ENCODE peak calls at places on chromosome 2, in eight cellular contexts. R, G, Z, L, P, Y, J and H are unnamed samples.

GRCh38 chr2:158745067-158745865 is 49.9 kb upstream of the DAPL1 start:
- DNase-seq in Z (peak), R (peak), G (peak), J (peak), Y (peak), P (peak), L (peak), H (no peak)

GRCh38 chr2:44549856-44550255 is 188.1 kb downstream of the CAMKMT start:
- DNase-seq in G (peak), Y (no peak), Z (peak), R (no peak), J (no peak), P (peak), L (no peak), H (no peak)

GRCh38 chr2:201978988-201979387 is 54.7 kb upstream of the FZD7 start:
- DNase-seq in L (no peak), R (no peak), G (no peak), J (no peak), Z (no peak), Y (no peak), P (no peak), H (no peak)

GRCh38 chr2:172772637-172773036 is 37.0 kb downstream of the RAPGEF4 start:
- DNase-seq in L (no peak), Y (peak), J (no peak), R (no peak), G (peak), P (peak), Z (peak), H (no peak)

GRCh38 chr2:120352701-120353590 is 7.0 kb downstream of the INHBB start:
- DNase-seq in J (no peak), G (peak), Z (no peak), P (no peak), R (no peak), L (no peak), Y (no peak), H (peak)

GRCh38 chr2:177724398-177725287 is 332.1 kb downstream of the AGPS start:
- DNase-seq in R (peak), G (peak), Y (peak), P (peak), J (peak), L (peak), Z (peak), H (no peak)

GRCh38 chr2:158297120-158297519 is 159.4 kb downstream of the CCDC148 start:
- DNase-seq in L (no peak), Y (no peak), G (no peak), P (no peak), R (no peak), Z (no peak), J (no peak), H (no peak)

GRCh38 chr2:40363631-40364030 is 88.3 kb downstream of the SLC8A1 start:
- DNase-seq in J (no peak), L (no peak), Y (peak), Z (peak), R (no peak), P (peak), G (peak), H (no peak)

GRCh38 chr2:166453995-166454595 is 40.0 kb downstream of the SCN7A start:
- DNase-seq in J (no peak), Z (no peak), Y (no peak), R (no peak), G (no peak), P (no peak), L (no peak), H (no peak)

DNA sequence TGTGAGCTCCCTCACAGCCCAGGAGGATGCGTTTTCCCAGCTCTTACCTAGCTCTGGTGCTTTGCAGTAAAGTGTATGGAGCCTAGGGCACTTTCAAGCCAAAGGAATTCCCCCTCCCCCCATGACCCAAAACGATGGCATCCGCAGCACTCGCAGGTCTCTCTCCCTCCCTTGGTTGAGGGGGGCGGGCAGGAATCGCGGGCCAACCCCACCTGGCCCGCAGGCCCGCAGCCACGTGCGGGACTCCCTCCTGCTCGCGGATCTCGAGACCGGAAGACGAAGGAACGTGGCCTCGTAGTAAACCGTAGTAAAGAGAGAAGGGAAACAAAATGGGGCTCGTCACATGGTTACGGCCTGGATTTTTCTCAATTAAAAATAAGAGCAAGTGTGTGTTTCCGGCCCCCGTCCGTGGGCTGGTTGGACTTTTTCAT is 8.5 kb downstream of the IRS1 start:
- DNase-seq in L (peak), Z (peak), R (no peak), G (no peak), P (peak), Y (peak), J (peak), H (no peak)
- H3K4me3 ChIP-seq in L (peak), Z (peak), R (peak), G (peak), P (peak), Y (peak), J (peak), H (peak)

DNA sequence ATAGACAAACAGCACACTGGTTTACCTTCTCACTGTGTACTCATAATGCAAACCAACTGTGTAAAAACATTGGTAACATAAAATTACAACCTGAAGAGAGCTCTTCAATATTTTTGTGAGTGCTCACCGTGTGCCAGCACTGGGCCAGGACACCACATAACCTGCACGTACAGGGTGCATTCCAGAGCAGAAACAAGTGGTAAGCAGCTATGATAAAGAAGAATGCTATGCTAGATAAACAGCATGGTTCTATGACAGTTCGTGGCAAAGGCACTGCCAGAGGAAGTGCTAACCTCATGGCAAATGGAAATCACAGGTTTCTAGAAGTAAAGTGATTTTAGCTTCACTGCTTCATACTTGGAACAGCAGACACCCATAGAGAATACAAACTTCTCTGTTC is 343.5 kb downstream of the MTX2 start:
- DNase-seq in Y (no peak), Z (no peak), R (no peak), L (no peak), G (peak), J (no peak), P (no peak), H (no peak)
- TF ChIP-seq CTCF in Y (no peak), Z (no peak), R (no peak), L (no peak), G (no peak), J (no peak), P (no peak), H (no peak)

DNA sequence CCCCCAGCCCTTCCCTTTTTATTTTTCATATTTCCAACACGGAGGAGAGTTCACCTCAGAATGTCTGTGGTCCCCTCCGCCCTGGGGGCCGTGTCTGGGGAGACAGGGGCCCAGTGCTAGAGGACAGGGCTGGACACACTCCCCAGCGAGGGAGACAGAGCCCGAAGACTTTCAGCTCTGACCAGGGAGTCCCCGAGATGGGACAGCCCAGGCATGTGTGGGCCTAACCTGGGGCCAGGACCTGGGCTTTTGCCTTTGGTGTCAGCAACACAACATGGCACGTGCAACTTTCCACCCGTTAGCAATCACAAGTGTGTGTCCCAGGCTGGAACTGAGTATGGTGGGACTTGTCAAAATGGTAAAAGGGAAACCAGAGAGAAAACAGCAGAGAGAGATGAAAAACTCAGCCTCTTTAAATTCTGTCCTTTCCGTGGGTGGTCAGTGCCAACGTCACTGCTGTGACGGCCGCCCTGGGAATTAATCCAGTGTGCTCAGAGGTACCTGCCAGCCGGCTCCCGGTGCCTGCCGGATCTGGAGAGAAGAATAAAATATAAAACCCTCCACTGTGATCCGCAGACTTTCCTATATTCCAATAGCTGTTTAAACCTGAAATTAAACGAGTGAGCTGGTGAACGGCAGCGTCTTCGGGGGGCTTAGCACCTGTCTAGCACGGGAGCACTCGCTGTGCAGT is 245.8 kb downstream of the EIPR1 start:
- DNase-seq in G (no peak), Z (no peak), P (no peak), Y (no peak), J (no peak), R (no peak), L (no peak), H (no peak)
- H3K4me3 ChIP-seq in G (no peak), Z (no peak), P (no peak), Y (no peak), J (no peak), R (no peak), L (no peak), H (no peak)

DNA sequence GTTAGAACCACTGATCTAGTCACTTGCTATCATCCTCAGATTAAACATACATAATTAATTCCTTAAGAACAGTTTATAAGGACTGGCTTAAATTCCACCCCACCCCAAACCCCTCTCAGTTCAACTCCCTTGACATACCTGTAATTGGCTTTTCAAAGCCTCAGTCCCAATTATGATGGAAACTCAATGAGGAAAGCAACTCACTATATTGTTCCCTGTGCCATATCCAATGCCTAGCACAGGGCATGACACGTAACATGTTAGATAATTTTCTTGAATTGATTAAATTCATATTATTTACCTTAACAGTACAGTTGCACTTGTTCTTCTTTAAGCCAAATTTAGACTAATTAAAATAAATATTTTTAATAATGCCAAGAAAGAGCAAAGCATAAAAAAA is 465.1 kb upstream of the CHAC2 start:
- DNase-seq in Y (no peak), L (no peak), Z (no peak), G (no peak), R (no peak), P (no peak), J (no peak), H (no peak)
- TF ChIP-seq CTCF in Y (no peak), L (no peak), Z (no peak), G (no peak), R (no peak), P (no peak), J (no peak), H (no peak)

DNA sequence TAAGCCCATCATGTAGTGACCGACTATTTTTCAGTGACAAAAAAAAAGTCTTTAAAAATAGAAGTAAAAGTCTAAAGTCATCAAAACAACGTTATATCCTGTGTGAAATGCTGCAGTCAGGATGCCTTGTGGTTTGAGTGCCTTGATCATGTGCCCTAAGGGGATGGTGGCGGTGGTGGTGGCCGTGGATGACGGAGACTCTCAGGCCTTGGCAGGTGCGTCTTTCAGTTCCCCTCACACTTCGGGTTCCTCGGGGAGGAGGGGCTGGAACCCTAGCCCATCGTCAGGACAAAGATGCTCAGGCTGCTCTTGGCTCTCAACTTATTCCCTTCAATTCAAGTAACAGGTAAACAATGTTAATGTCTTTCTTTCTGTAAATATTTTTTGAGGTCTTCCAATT is at the start of gene CD28:
- DNase-seq in G (no peak), R (no peak), Y (no peak), J (peak), P (no peak), Z (no peak), L (no peak), H (no peak)
- H3K4me3 ChIP-seq in G (no peak), R (no peak), Y (no peak), J (no peak), P (no peak), Z (no peak), L (no peak), H (no peak)

GRCh38 chr2:163182764-163183354 is 344.3 kb upstream of the KCNH7 start:
- DNase-seq in P (peak), Z (peak), L (peak), R (peak), G (peak), J (no peak), Y (peak), H (no peak)
- TF ChIP-seq CTCF in P (peak), Z (peak), L (peak), R (peak), G (peak), J (peak), Y (peak), H (peak)

GRCh38 chr2:98348066-98348561 is 1.9 kb downstream of the CNGA3 start:
- DNase-seq in L (no peak), J (no peak), Y (no peak), R (no peak), G (no peak), P (no peak), Z (no peak), H (no peak)

GRCh38 chr2:98346259-98347236 is at the start of gene CNGA3:
- DNase-seq in L (peak), P (peak), J (peak), Z (peak), Y (peak), R (no peak), G (no peak), H (no peak)

GRCh38 chr2:98350411-98350810 is 4.2 kb downstream of the CNGA3 start:
- DNase-seq in L (no peak), Y (no peak), J (no peak), P (no peak), R (no peak), G (no peak), Z (no peak), H (no peak)

GRCh38 chr2:98343371-98343770 is 2.9 kb upstream of the CNGA3 start:
- DNase-seq in P (no peak), R (no peak), L (no peak), Y (no peak), Z (no peak), J (no peak), G (no peak), H (no peak)

GRCh38 chr2:98347298-98348065 is 1.2 kb downstream of the CNGA3 start:
- DNase-seq in R (no peak), G (no peak), Z (no peak), Y (no peak), L (no peak), P (no peak), J (no peak), H (no peak)
- H3K4me3 ChIP-seq in R (no peak), G (no peak), Z (no peak), Y (no peak), L (no peak), P (no peak), J (no peak), H (no peak)